ENCODE peak calls at places on chromosomes 2 and 18, in five cellular contexts. I is neural progenitor cell, L is WTC11, V is fibroblast of lung, R is bronchial epithelial cell. H is an unnamed sample.

GRCh38 chr2:73291461-73292315 is 1.7 kb downstream of the EGR4 start:
- DNase-seq in V (no peak), L (peak), R (no peak), I (peak), H (no peak)

GRCh38 chr18:31711365-31712035 is 27.1 kb upstream of the B4GALT6 start:
- DNase-seq in V (peak), I (no peak), R (no peak), L (no peak), H (no peak)

GRCh38 chr2:189481071-189481470 is 39.8 kb downstream of the WDR75 start:
- DNase-seq in I (no peak), R (no peak), V (no peak), L (no peak), H (no peak)

GRCh38 chr2:99700482-99701398 is 210.9 kb upstream of the REV1 start:
- DNase-seq in I (no peak), V (no peak), R (no peak), L (no peak), H (no peak)

GRCh38 chr2:3666613-3666975 is 8.6 kb downstream of the ALLC start:
- DNase-seq in R (no peak), V (no peak), L (no peak), I (no peak), H (no peak)

GRCh38 chr2:39545957-39546356 is 108.9 kb upstream of the MAP4K3 start:
- DNase-seq in R (no peak), L (no peak), V (no peak), I (no peak), H (no peak)

GRCh38 chr2:211248841-211249240 is 692.4 kb downstream of the CPS1 start:
- DNase-seq in I (no peak), R (peak), V (no peak), L (no peak), H (no peak)

GRCh38 chr2:109031481-109032228 is 42.6 kb upstream of the EDAR start:
- DNase-seq in I (peak), L (peak), V (peak), R (peak), H (peak)

GRCh38 chr2:28896906-28897305 is 2.4 kb downstream of the WDR43 start:
- DNase-seq in V (peak), L (no peak), R (peak), I (no peak), H (peak)

GRCh38 chr2:75505012-75505411 is 55.7 kb downstream of the EVA1A start:
- DNase-seq in V (no peak), R (no peak), I (no peak), L (no peak), H (no peak)

GRCh38 chr2:54635554-54636152 is 87.8 kb upstream of the EML6 start:
- DNase-seq in R (no peak), I (no peak), V (no peak), L (no peak), H (no peak)

GRCh38 chr2:218033590-218034496 is 31.0 kb upstream of the TNS1 start:
- DNase-seq in V (no peak), I (peak), R (no peak), L (peak), H (no peak)

GRCh38 chr2:172179045-172179742 is 76.5 kb upstream of the DLX2 start:
- DNase-seq in V (no peak), L (no peak), R (peak), I (no peak), H (peak)

GRCh38 chr18:55448390-55448789 is 139.6 kb downstream of the TCF4 start:
- DNase-seq in V (no peak), I (no peak), R (no peak), L (no peak), H (no peak)

GRCh38 chr2:142769761-142770160 is 107.7 kb upstream of the KYNU start:
- DNase-seq in R (peak), V (no peak), L (no peak), I (no peak), H (no peak)

GRCh38 chr2:176175729-176176074 is 12.8 kb upstream of the HOXD1 start:
- DNase-seq in I (no peak), V (no peak), L (no peak), R (no peak), H (no peak)

GRCh38 chr2:120402508-120402907 is 56.6 kb downstream of the INHBB start:
- DNase-seq in I (no peak), R (no peak), V (no peak), L (no peak), H (no peak)

GRCh38 chr2:220104871-220105351 is 477.5 kb downstream of the SLC4A3 start:
- DNase-seq in V (peak), R (peak), L (peak), I (peak), H (peak)

GRCh38 chr18:58787750-58788149 is 76.9 kb upstream of the ZNF532 start:
- DNase-seq in L (no peak), R (no peak), I (no peak), V (no peak), H (no peak)

GRCh38 chr18:48824231-48824970 is 126.4 kb downstream of the SMAD7 start:
- DNase-seq in R (no peak), V (no peak), I (no peak), L (peak), H (no peak)

GRCh38 chr2:176784633-176785193 is 427.9 kb upstream of the HNRNPA3 start:
- DNase-seq in L (no peak), I (no peak), V (no peak), R (no peak), H (no peak)

GRCh38 chr2:176020400-176020799 is 18.3 kb upstream of the LNPK start:
- DNase-seq in I (no peak), L (no peak), V (no peak), R (no peak), H (no peak)

GRCh38 chr2:52821631-52822030 is 946.0 kb upstream of the CHAC2 start:
- DNase-seq in R (peak), I (no peak), V (no peak), L (no peak), H (peak)

GRCh38 chr18:9333441-9334350 is 877 bp upstream of the TWSG1 start:
- DNase-seq in I (peak), L (peak), R (peak), V (no peak), H (no peak)

GRCh38 chr2:134217924-134218323 is 35.9 kb upstream of the MGAT5 start:
- DNase-seq in R (peak), I (no peak), L (no peak), V (no peak), H (no peak)

GRCh38 chr18:28175047-28175929 is 1.6 kb downstream of the CDH2 start:
- DNase-seq in R (no peak), L (peak), I (peak), V (no peak), H (no peak)

GRCh38 chr2:232757905-232758304 is 18.5 kb downstream of the KCNJ13 start:
- DNase-seq in R (no peak), I (no peak), V (no peak), L (no peak), H (no peak)

GRCh38 chr2:140457483-140457882 is 1673.3 kb downstream of the LRP1B start:
- DNase-seq in V (no peak), I (no peak), L (no peak), R (no peak), H (no peak)

GRCh38 chr2:152307863-152308262 is 27.1 kb upstream of the FMNL2 start:
- DNase-seq in L (no peak), R (peak), V (peak), I (no peak), H (peak)

GRCh38 chr18:48229445-48230052 is 179.6 kb downstream of the ZBTB7C start:
- DNase-seq in L (peak), I (peak), V (no peak), R (no peak), H (no peak)

GRCh38 chr2:210475726-210476125 is 833 bp downstream of the LANCL1 start:
- DNase-seq in I (no peak), R (no peak), V (peak), L (no peak), H (peak)

GRCh38 chr2:134257516-134257915 is 3.6 kb downstream of the MGAT5 start:
- DNase-seq in I (no peak), L (no peak), V (no peak), R (no peak), H (no peak)

GRCh38 chr2:234462218-234462992 is 34.5 kb downstream of the ARL4C start:
- DNase-seq in I (no peak), V (no peak), L (no peak), R (no peak), H (no peak)

GRCh38 chr2:15579641-15580040 is 12.0 kb upstream of the DDX1 start:
- DNase-seq in R (peak), L (no peak), V (no peak), I (no peak), H (no peak)

GRCh38 chr2:195613922-195614321 is 43.1 kb upstream of the SLC39A10 start:
- DNase-seq in L (no peak), R (peak), I (no peak), V (peak), H (peak)

GRCh38 chr2:111120253-111121027 is at the start of gene BCL2L11:
- DNase-seq in L (peak), R (peak), V (peak), I (peak), H (peak)
- TF ChIP-seq CTCF in L (no peak), R (peak), V (no peak), I (peak), H (peak)

GRCh38 chr2:119062652-119063051 is 95.9 kb downstream of the C1QL2 start:
- DNase-seq in R (no peak), L (no peak), I (no peak), V (no peak), H (no peak)
- TF ChIP-seq CTCF in R (no peak), L (no peak), I (no peak), V (no peak), H (no peak)

GRCh38 chr2:58680938-58681337 is 439.8 kb upstream of the FANCL start:
- DNase-seq in L (no peak), V (peak), R (peak), I (no peak), H (peak)
- TF ChIP-seq CTCF in L (no peak), V (no peak), R (no peak), I (peak), H (peak)

GRCh38 chr2:223104741-223105140 is 52.8 kb downstream of the KCNE4 start:
- DNase-seq in I (no peak), R (no peak), L (no peak), V (no peak), H (no peak)

GRCh38 chr2:223100061-223100511 is 48.1 kb downstream of the KCNE4 start:
- DNase-seq in V (peak), R (no peak), L (no peak), I (no peak), H (no peak)

GRCh38 chr2:223101340-223102039 is 49.5 kb downstream of the KCNE4 start:
- DNase-seq in V (peak), L (peak), I (peak), R (peak), H (peak)

GRCh38 chr2:223104336-223104735 is 52.3 kb downstream of the KCNE4 start:
- DNase-seq in I (no peak), V (no peak), R (no peak), L (no peak), H (no peak)

DNA sequence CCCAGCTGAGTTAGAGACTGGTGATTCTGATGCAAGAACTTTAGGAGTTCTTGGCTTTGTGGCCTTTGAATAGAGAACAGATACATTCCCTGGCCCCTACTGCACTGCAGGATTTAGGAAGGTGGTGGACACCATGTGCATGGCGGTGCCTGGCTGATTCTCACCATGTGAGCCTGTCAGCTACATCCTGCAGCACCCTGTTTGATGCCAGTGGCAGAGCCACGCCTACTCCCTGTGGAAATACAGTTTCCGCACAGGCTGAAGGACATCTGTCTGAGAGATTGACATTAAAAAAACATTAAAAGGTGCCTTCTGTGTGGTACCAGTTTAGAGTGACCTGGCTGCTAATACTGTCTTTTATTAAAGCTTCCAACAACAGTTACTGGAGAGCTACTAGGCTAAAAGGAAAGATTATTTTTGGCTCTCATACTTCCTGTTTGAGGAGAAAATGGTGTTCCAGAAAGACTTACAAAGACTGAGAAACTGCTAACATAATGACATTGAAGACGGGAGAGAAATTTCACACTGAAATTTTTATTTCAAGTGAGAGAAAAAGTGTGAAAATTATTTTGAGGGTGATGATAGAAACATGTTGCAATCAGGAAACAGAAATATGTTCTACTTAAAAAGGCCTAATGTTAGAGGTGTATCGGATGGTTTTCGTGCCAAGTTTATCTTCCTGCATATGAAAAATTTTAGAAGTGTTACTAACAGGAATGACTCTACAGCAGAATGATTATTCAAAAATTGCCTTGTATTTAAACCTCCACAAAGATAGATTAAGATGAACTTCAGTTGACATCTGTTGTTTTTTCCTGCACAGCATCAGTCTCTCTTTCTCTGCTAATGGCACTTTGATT is 50.3 kb downstream of the KCNE4 start:
- DNase-seq in R (peak), L (no peak), I (no peak), V (no peak), H (no peak)
- TF ChIP-seq CTCF in R (no peak), L (no peak), I (no peak), V (no peak), H (no peak)

GRCh38 chr2:111692311-111692710 is 191.7 kb downstream of the ANAPC1 start:
- DNase-seq in L (no peak), I (no peak), R (no peak), V (no peak), H (no peak)
- TF ChIP-seq CTCF in L (no peak), I (no peak), R (no peak), V (no peak), H (no peak)

DNA sequence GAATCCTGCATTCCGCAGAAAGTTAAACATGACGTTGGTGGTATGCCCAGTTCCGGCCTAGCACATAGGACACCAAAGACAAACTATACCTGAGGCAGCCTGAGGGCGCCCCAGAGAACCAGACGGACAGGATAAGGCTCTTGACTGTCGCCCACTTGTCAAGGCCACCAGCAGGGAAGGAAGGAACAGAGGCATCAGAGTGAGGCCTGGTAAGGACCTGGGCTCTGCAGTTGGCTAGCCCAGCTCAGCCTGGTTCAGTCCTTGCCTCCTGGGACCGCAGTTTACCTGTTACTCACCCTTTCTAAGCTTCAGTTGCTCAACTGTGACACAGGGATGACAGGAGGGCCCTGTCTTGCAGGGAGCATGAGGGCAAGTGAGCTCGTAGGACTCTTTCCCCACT is 82.1 kb downstream of the ACTR2 start:
- DNase-seq in V (no peak), I (no peak), L (no peak), R (peak), H (no peak)
- TF ChIP-seq CTCF in V (no peak), I (no peak), L (no peak), R (no peak), H (no peak)

GRCh38 chr2:229044581-229044980 is 226.5 kb downstream of the PID1 start:
- DNase-seq in R (peak), L (no peak), V (peak), I (no peak), H (no peak)
- TF ChIP-seq CTCF in R (no peak), L (no peak), V (no peak), I (no peak), H (no peak)

DNA sequence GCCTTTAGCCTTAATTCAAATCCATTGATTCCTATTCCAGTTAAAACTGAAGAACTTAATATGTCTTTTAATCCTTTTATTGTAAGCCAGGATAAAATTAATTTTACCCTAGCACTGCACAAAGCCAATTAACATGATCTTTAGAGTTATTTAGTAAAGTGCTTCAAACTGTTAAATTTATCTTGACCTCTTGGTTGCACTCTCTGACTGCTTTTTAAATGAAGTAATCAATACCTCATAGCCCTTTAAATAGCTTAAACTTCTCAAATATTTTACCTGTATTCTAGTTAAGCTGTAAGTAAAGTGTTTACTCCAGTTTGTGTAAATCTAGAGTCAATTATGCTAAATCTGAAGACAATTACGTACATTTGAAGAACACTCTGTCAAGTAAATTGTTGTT is 221.0 kb downstream of the WDR7 start:
- DNase-seq in R (no peak), V (no peak), I (no peak), L (no peak), H (no peak)
- TF ChIP-seq CTCF in R (no peak), V (no peak), I (no peak), L (no peak), H (no peak)

GRCh38 chr2:9144047-9144446 is 62.6 kb upstream of the ASAP2 start:
- DNase-seq in I (no peak), L (no peak), R (no peak), V (peak), H (no peak)

GRCh38 chr2:9141706-9142460 is 64.7 kb upstream of the ASAP2 start:
- DNase-seq in L (no peak), R (no peak), I (no peak), V (no peak), H (no peak)

GRCh38 chr2:9143264-9143815 is 63.3 kb upstream of the ASAP2 start:
- DNase-seq in V (no peak), I (no peak), R (no peak), L (no peak), H (no peak)

GRCh38 chr2:9141379-9141667 is 65.3 kb upstream of the ASAP2 start:
- DNase-seq in L (no peak), R (no peak), I (no peak), V (no peak), H (no peak)

GRCh38 chr2:9142551-9143263 is 63.9 kb upstream of the ASAP2 start:
- DNase-seq in L (peak), I (peak), V (peak), R (peak), H (peak)
- TF ChIP-seq CTCF in L (peak), I (peak), V (peak), R (peak), H (peak)

H was measured in MCF 10A.